ENCODE peak calls at places on chromosomes 13 and 19, in six cellular contexts. One of them, this sample, is unnamed.

GRCh38 chr13:35953537-35954206 is 177.5 kb downstream of the DCLK1 start:
- DNase-seq in Peyer's patch: peak; percentile 69
- DNase-seq in effector memory CD4-positive, alpha-beta T cell: no peak
- DNase-seq in ovary: peak; percentile 69
- DNase-seq in sigmoid colon: peak; percentile 96
- DNase-seq in tibial nerve: peak; percentile 70
- DNase-seq in this sample: no peak

GRCh38 chr19:32124585-32124984 is 220.8 kb upstream of the ZNF507 start:
- DNase-seq in Peyer's patch: no peak
- DNase-seq in effector memory CD4-positive, alpha-beta T cell: no peak
- DNase-seq in ovary: no peak
- DNase-seq in sigmoid colon: no peak
- DNase-seq in tibial nerve: no peak
- DNase-seq in this sample: no peak

GRCh38 chr19:54507824-54508223 is 5.2 kb downstream of the LAIR2 start:
- DNase-seq in Peyer's patch: no peak
- DNase-seq in effector memory CD4-positive, alpha-beta T cell: no peak
- DNase-seq in ovary: no peak
- DNase-seq in sigmoid colon: no peak
- DNase-seq in tibial nerve: no peak
- DNase-seq in this sample: no peak

GRCh38 chr19:46639356-46640061 is 3.5 kb upstream of the GNG8 start:
- DNase-seq in Peyer's patch: no peak
- DNase-seq in effector memory CD4-positive, alpha-beta T cell: no peak
- DNase-seq in ovary: peak; percentile 88
- DNase-seq in sigmoid colon: peak; percentile 92
- DNase-seq in tibial nerve: no peak
- DNase-seq in this sample: peak; percentile 49

GRCh38 chr19:14000691-14001365 is 5.3 kb downstream of the RFX1 start:
- DNase-seq in Peyer's patch: no peak
- DNase-seq in effector memory CD4-positive, alpha-beta T cell: no peak
- DNase-seq in ovary: no peak
- DNase-seq in sigmoid colon: no peak
- DNase-seq in tibial nerve: no peak
- DNase-seq in this sample: no peak

GRCh38 chr19:366951-367350 is 22.4 kb upstream of the MIER2 start:
- DNase-seq in Peyer's patch: no peak
- DNase-seq in effector memory CD4-positive, alpha-beta T cell: no peak
- DNase-seq in ovary: no peak
- DNase-seq in sigmoid colon: no peak
- DNase-seq in tibial nerve: no peak
- DNase-seq in this sample: no peak

GRCh38 chr19:46856062-46857022 is 4.5 kb upstream of the ARHGAP35 start:
- DNase-seq in Peyer's patch: peak; percentile 97
- DNase-seq in effector memory CD4-positive, alpha-beta T cell: peak; percentile 86
- DNase-seq in ovary: peak; percentile 96
- DNase-seq in sigmoid colon: peak; percentile 99
- DNase-seq in tibial nerve: peak; percentile 95
- DNase-seq in this sample: peak; percentile 91

GRCh38 chr13:65670014-65670625 is 1560.0 kb downstream of the PCDH9 start:
- DNase-seq in Peyer's patch: no peak
- DNase-seq in effector memory CD4-positive, alpha-beta T cell: no peak
- DNase-seq in ovary: no peak
- DNase-seq in sigmoid colon: no peak
- DNase-seq in tibial nerve: no peak
- DNase-seq in this sample: no peak

GRCh38 chr13:25886438-25887214 is 165.2 kb downstream of the SHISA2 start:
- DNase-seq in Peyer's patch: no peak
- DNase-seq in effector memory CD4-positive, alpha-beta T cell: no peak
- DNase-seq in ovary: no peak
- DNase-seq in sigmoid colon: no peak
- DNase-seq in tibial nerve: no peak
- DNase-seq in this sample: no peak

GRCh38 chr13:99459101-99459500 is 42.2 kb upstream of the TM9SF2 start:
- DNase-seq in Peyer's patch: no peak
- DNase-seq in effector memory CD4-positive, alpha-beta T cell: no peak
- DNase-seq in ovary: no peak
- DNase-seq in sigmoid colon: no peak
- DNase-seq in tibial nerve: no peak
- DNase-seq in this sample: no peak

GRCh38 chr13:40401911-40402776 is 264.3 kb downstream of the FOXO1 start:
- DNase-seq in Peyer's patch: peak; percentile 96
- DNase-seq in effector memory CD4-positive, alpha-beta T cell: no peak
- DNase-seq in ovary: peak; percentile 95
- DNase-seq in sigmoid colon: peak; percentile 99
- DNase-seq in tibial nerve: peak; percentile 96
- DNase-seq in this sample: no peak

GRCh38 chr13:25846227-25846984 is 205.4 kb downstream of the SHISA2 start:
- DNase-seq in Peyer's patch: no peak
- DNase-seq in effector memory CD4-positive, alpha-beta T cell: no peak
- DNase-seq in ovary: no peak
- DNase-seq in sigmoid colon: no peak
- DNase-seq in tibial nerve: no peak
- DNase-seq in this sample: no peak

GRCh38 chr13:106401081-106401480 is 134.4 kb downstream of the EFNB2 start:
- DNase-seq in Peyer's patch: no peak
- DNase-seq in effector memory CD4-positive, alpha-beta T cell: no peak
- DNase-seq in ovary: no peak
- DNase-seq in sigmoid colon: no peak
- DNase-seq in tibial nerve: no peak
- DNase-seq in this sample: no peak

GRCh38 chr19:55220525-55220924 is 8.0 kb downstream of the TMEM86B start:
- DNase-seq in Peyer's patch: no peak
- DNase-seq in effector memory CD4-positive, alpha-beta T cell: no peak
- DNase-seq in ovary: no peak
- DNase-seq in sigmoid colon: no peak
- DNase-seq in tibial nerve: no peak
- DNase-seq in this sample: no peak

GRCh38 chr13:97000295-97000925 is 6.1 kb upstream of the OXGR1 start:
- DNase-seq in Peyer's patch: no peak
- DNase-seq in effector memory CD4-positive, alpha-beta T cell: no peak
- DNase-seq in ovary: no peak
- DNase-seq in sigmoid colon: no peak
- DNase-seq in tibial nerve: no peak
- DNase-seq in this sample: no peak

GRCh38 chr13:23902975-23903905 is 5.9 kb upstream of the C1QTNF9B start:
- DNase-seq in Peyer's patch: no peak
- DNase-seq in effector memory CD4-positive, alpha-beta T cell: no peak
- DNase-seq in ovary: peak; percentile 37
- DNase-seq in sigmoid colon: no peak
- DNase-seq in tibial nerve: no peak
- DNase-seq in this sample: no peak

GRCh38 chr19:18475762-18476331 is 37.9 kb upstream of the ISYNA1 start:
- DNase-seq in Peyer's patch: no peak
- DNase-seq in effector memory CD4-positive, alpha-beta T cell: no peak
- DNase-seq in ovary: no peak
- DNase-seq in sigmoid colon: peak; percentile 59
- DNase-seq in tibial nerve: no peak
- DNase-seq in this sample: no peak

GRCh38 chr19:1177322-1178114 is 3.5 kb upstream of the SBNO2 start:
- DNase-seq in Peyer's patch: no peak
- DNase-seq in effector memory CD4-positive, alpha-beta T cell: no peak
- DNase-seq in ovary: no peak
- DNase-seq in sigmoid colon: peak; percentile 81
- DNase-seq in tibial nerve: no peak
- DNase-seq in this sample: no peak

GRCh38 chr13:66546534-66547379 is 683.4 kb downstream of the PCDH9 start:
- DNase-seq in Peyer's patch: no peak
- DNase-seq in effector memory CD4-positive, alpha-beta T cell: no peak
- DNase-seq in ovary: no peak
- DNase-seq in sigmoid colon: no peak
- DNase-seq in tibial nerve: no peak
- DNase-seq in this sample: no peak

GRCh38 chr19:13031917-13032623 is 36.8 kb downstream of the NFIX start:
- DNase-seq in Peyer's patch: no peak
- DNase-seq in effector memory CD4-positive, alpha-beta T cell: no peak
- DNase-seq in ovary: no peak
- DNase-seq in sigmoid colon: no peak
- DNase-seq in tibial nerve: no peak
- DNase-seq in this sample: no peak

GRCh38 chr13:39047560-39047959 is 9.3 kb downstream of the NHLRC3 start:
- DNase-seq in Peyer's patch: no peak
- DNase-seq in effector memory CD4-positive, alpha-beta T cell: no peak
- DNase-seq in ovary: no peak
- DNase-seq in sigmoid colon: no peak
- DNase-seq in tibial nerve: no peak
- DNase-seq in this sample: no peak

GRCh38 chr19:33957804-33958203 is 161.1 kb downstream of the KCTD15 start:
- DNase-seq in Peyer's patch: no peak
- DNase-seq in effector memory CD4-positive, alpha-beta T cell: no peak
- DNase-seq in ovary: no peak
- DNase-seq in sigmoid colon: no peak
- DNase-seq in tibial nerve: no peak
- DNase-seq in this sample: no peak

GRCh38 chr13:36712785-36713184 is 39.0 kb downstream of the SERTM1 start:
- DNase-seq in Peyer's patch: no peak
- DNase-seq in effector memory CD4-positive, alpha-beta T cell: no peak
- DNase-seq in ovary: peak; percentile 22
- DNase-seq in sigmoid colon: no peak
- DNase-seq in tibial nerve: no peak
- DNase-seq in this sample: no peak

GRCh38 chr19:18348171-18348570 is 7.8 kb downstream of the PGPEP1 start:
- DNase-seq in Peyer's patch: no peak
- DNase-seq in effector memory CD4-positive, alpha-beta T cell: no peak
- DNase-seq in ovary: no peak
- DNase-seq in sigmoid colon: no peak
- DNase-seq in tibial nerve: no peak
- DNase-seq in this sample: no peak

GRCh38 chr13:86870388-86870966 is 800.7 kb upstream of the SLITRK5 start:
- DNase-seq in Peyer's patch: no peak
- DNase-seq in effector memory CD4-positive, alpha-beta T cell: no peak
- DNase-seq in ovary: no peak
- DNase-seq in sigmoid colon: no peak
- DNase-seq in tibial nerve: no peak
- DNase-seq in this sample: no peak

GRCh38 chr13:95494082-95494681 is 58.3 kb upstream of the CLDN10 start:
- DNase-seq in Peyer's patch: no peak
- DNase-seq in effector memory CD4-positive, alpha-beta T cell: no peak
- DNase-seq in ovary: no peak
- DNase-seq in sigmoid colon: no peak
- DNase-seq in tibial nerve: no peak
- DNase-seq in this sample: peak; percentile 27

GRCh38 chr13:41563501-41564001 is 106.2 kb downstream of the RGCC start:
- DNase-seq in Peyer's patch: no peak
- DNase-seq in effector memory CD4-positive, alpha-beta T cell: no peak
- DNase-seq in ovary: no peak
- DNase-seq in sigmoid colon: no peak
- DNase-seq in tibial nerve: no peak
- DNase-seq in this sample: no peak

GRCh38 chr13:53126803-53127202 is 98.2 kb downstream of the OLFM4 start:
- DNase-seq in Peyer's patch: peak; percentile 54
- DNase-seq in effector memory CD4-positive, alpha-beta T cell: no peak
- DNase-seq in ovary: no peak
- DNase-seq in sigmoid colon: peak; percentile 80
- DNase-seq in tibial nerve: peak; percentile 26
- DNase-seq in this sample: no peak

GRCh38 chr13:97125810-97126738 is 96.1 kb upstream of the MBNL2 start:
- DNase-seq in Peyer's patch: no peak
- DNase-seq in effector memory CD4-positive, alpha-beta T cell: no peak
- DNase-seq in ovary: no peak
- DNase-seq in sigmoid colon: peak; percentile 78
- DNase-seq in tibial nerve: no peak
- DNase-seq in this sample: no peak

GRCh38 chr13:50376895-50377575 is 361.8 kb downstream of the KCNRG start:
- DNase-seq in Peyer's patch: no peak
- DNase-seq in effector memory CD4-positive, alpha-beta T cell: no peak
- DNase-seq in ovary: no peak
- DNase-seq in sigmoid colon: no peak
- DNase-seq in tibial nerve: no peak
- DNase-seq in this sample: no peak

GRCh38 chr13:91313103-91313502 is 34.4 kb upstream of the MIR17HG start:
- DNase-seq in Peyer's patch: no peak
- DNase-seq in effector memory CD4-positive, alpha-beta T cell: no peak
- DNase-seq in ovary: no peak
- DNase-seq in sigmoid colon: no peak
- DNase-seq in tibial nerve: no peak
- DNase-seq in this sample: no peak

GRCh38 chr13:110228936-110229904 is 77.7 kb downstream of the COL4A1 start:
- DNase-seq in Peyer's patch: no peak
- DNase-seq in effector memory CD4-positive, alpha-beta T cell: no peak
- DNase-seq in ovary: no peak
- DNase-seq in sigmoid colon: no peak
- DNase-seq in tibial nerve: no peak
- DNase-seq in this sample: no peak
- H3K4me1 ChIP-seq in Peyer's patch: no peaks in the 10 kb centered on the region
- H3K4me1 ChIP-seq in effector memory CD4-positive, alpha-beta T cell: no peaks in the 10 kb centered on the region
- H3K4me1 ChIP-seq in ovary: peaks cover 7% of the 10 kb centered on the region
- H3K4me1 ChIP-seq in sigmoid colon: peaks cover 62% of the 10 kb centered on the region
- H3K4me1 ChIP-seq in tibial nerve: peaks cover 61% of the 10 kb centered on the region
- H3K4me1 ChIP-seq in this sample: no peaks in the 10 kb centered on the region

GRCh38 chr13:98142427-98143156 is at the start of gene FARP1:
- DNase-seq in Peyer's patch: peak; percentile 65
- DNase-seq in effector memory CD4-positive, alpha-beta T cell: no peak
- DNase-seq in ovary: peak; percentile 84
- DNase-seq in sigmoid colon: peak; percentile 86
- DNase-seq in tibial nerve: peak; percentile 58
- DNase-seq in this sample: peak; percentile 61
- H3K27ac ChIP-seq in Peyer's patch: peak within 1 kb of the TSS; percentile 70
- H3K27ac ChIP-seq in effector memory CD4-positive, alpha-beta T cell: no peak within 1 kb of the TSS
- H3K27ac ChIP-seq in ovary: peak within 1 kb of the TSS; percentile 2
- H3K27ac ChIP-seq in sigmoid colon: peak within 1 kb of the TSS; percentile 82
- H3K27ac ChIP-seq in tibial nerve: peak within 1 kb of the TSS; percentile 53
- H3K27ac ChIP-seq in this sample: no peak within 1 kb of the TSS

GRCh38 chr19:2970201-2970838 is 7.0 kb upstream of the TLE6 start:
- DNase-seq in Peyer's patch: no peak
- DNase-seq in effector memory CD4-positive, alpha-beta T cell: no peak
- DNase-seq in ovary: no peak
- DNase-seq in sigmoid colon: no peak
- DNase-seq in tibial nerve: no peak
- DNase-seq in this sample: no peak
- H3K4me1 ChIP-seq in Peyer's patch: no peaks in the 10 kb centered on the region
- H3K4me1 ChIP-seq in effector memory CD4-positive, alpha-beta T cell: peaks cover 4% of the 10 kb centered on the region
- H3K4me1 ChIP-seq in ovary: peaks cover 11% of the 10 kb centered on the region
- H3K4me1 ChIP-seq in sigmoid colon: peaks cover 18% of the 10 kb centered on the region
- H3K4me1 ChIP-seq in tibial nerve: peaks cover 68% of the 10 kb centered on the region
- H3K4me1 ChIP-seq in this sample: no peaks in the 10 kb centered on the region

GRCh38 chr19:49469828-49470614 is 4.0 kb upstream of the FLT3LG start:
- DNase-seq in Peyer's patch: peak; percentile 92
- DNase-seq in effector memory CD4-positive, alpha-beta T cell: peak; percentile 77
- DNase-seq in ovary: no peak
- DNase-seq in sigmoid colon: no peak
- DNase-seq in tibial nerve: no peak
- DNase-seq in this sample: peak; percentile 89

GRCh38 chr19:49465371-49465770 is 8.6 kb upstream of the FLT3LG start:
- DNase-seq in Peyer's patch: no peak
- DNase-seq in effector memory CD4-positive, alpha-beta T cell: no peak
- DNase-seq in ovary: no peak
- DNase-seq in sigmoid colon: no peak
- DNase-seq in tibial nerve: no peak
- DNase-seq in this sample: no peak

GRCh38 chr19:49470615-49470978 is 3.4 kb upstream of the FLT3LG start:
- DNase-seq in Peyer's patch: no peak
- DNase-seq in effector memory CD4-positive, alpha-beta T cell: no peak
- DNase-seq in ovary: no peak
- DNase-seq in sigmoid colon: no peak
- DNase-seq in tibial nerve: no peak
- DNase-seq in this sample: no peak

GRCh38 chr19:49468199-49468598 is 5.8 kb upstream of the FLT3LG start:
- DNase-seq in Peyer's patch: no peak
- DNase-seq in effector memory CD4-positive, alpha-beta T cell: no peak
- DNase-seq in ovary: no peak
- DNase-seq in sigmoid colon: no peak
- DNase-seq in tibial nerve: no peak
- DNase-seq in this sample: no peak

GRCh38 chr19:49468746-49469447 is 5.1 kb upstream of the FLT3LG start:
- DNase-seq in Peyer's patch: peak; percentile 94
- DNase-seq in effector memory CD4-positive, alpha-beta T cell: peak; percentile 94
- DNase-seq in ovary: no peak
- DNase-seq in sigmoid colon: peak; percentile 91
- DNase-seq in tibial nerve: peak; percentile 75
- DNase-seq in this sample: peak; percentile 59
- H3K27ac ChIP-seq in Peyer's patch: peak overlapping the region; percentile 62
- H3K27ac ChIP-seq in effector memory CD4-positive, alpha-beta T cell: peak overlapping the region; percentile 93
- H3K27ac ChIP-seq in ovary: no peak overlapping the region
- H3K27ac ChIP-seq in sigmoid colon: peak overlapping the region; percentile 28
- H3K27ac ChIP-seq in tibial nerve: peak overlapping the region; percentile 66
- H3K27ac ChIP-seq in this sample: peak overlapping the region; percentile 97